ENCODE peak calls at places on chromosomes 7 and 10, in four cellular contexts. K is CD8-positive, alpha-beta T cell; X is OCI-LY7; Y is kidney. Z is an unnamed sample.
A peak's percentile ranks its signal among the peaks of the same experiment; 100 is the strongest.

GRCh38 chr7:147496209-147496608 is 1094.4 kb upstream of the C7orf33 start:
- DNase-seq in K (no peak), X (no peak), Y (no peak), Z (no peak)

GRCh38 chr7:106999023-106999422 is 45.5 kb upstream of the PRKAR2B start:
- DNase-seq in K (no peak), X (no peak), Y (no peak), Z (no peak)

GRCh38 chr7:128405345-128406146 is 4.2 kb downstream of the IMPDH1 start:
- DNase-seq in K (peak; percentile 63), X (peak; percentile 74), Y (peak; percentile 82), Z (peak; percentile 82)

GRCh38 chr7:3780525-3780924 is 479.5 kb downstream of the SDK1 start:
- DNase-seq in K (no peak), X (no peak), Y (no peak), Z (no peak)

GRCh38 chr10:14032406-14032998 is 298.2 kb downstream of the FRMD4A start:
- DNase-seq in K (peak; percentile 55), X (peak; percentile 5), Y (no peak), Z (peak; percentile 70)

GRCh38 chr10:4512557-4513286 is 313.3 kb upstream of the AKR1E2 start:
- DNase-seq in K (no peak), X (peak; percentile 4), Y (no peak), Z (no peak)

GRCh38 chr10:61662794-61663259 is at the start of gene CABCOCO1:
- DNase-seq in K (no peak), X (no peak), Y (peak; percentile 86), Z (peak; percentile 88)

GRCh38 chr7:131544449-131545425 is 11.7 kb downstream of the PODXL start:
- DNase-seq in K (no peak), X (peak; percentile 40), Y (peak; percentile 56), Z (no peak)

GRCh38 chr7:104980969-104981670 is 32.9 kb upstream of the KMT2E start:
- DNase-seq in K (no peak), X (peak; percentile 84), Y (no peak), Z (no peak)

GRCh38 chr7:84949067-84949466 is 237.8 kb downstream of the SEMA3D start:
- DNase-seq in K (no peak), X (no peak), Y (no peak), Z (no peak)

GRCh38 chr7:98826811-98827231 is 43.0 kb downstream of the TMEM130 start:
- DNase-seq in K (no peak), X (no peak), Y (no peak), Z (no peak)

GRCh38 chr7:12637819-12638592 is 49.4 kb upstream of the ARL4A start:
- DNase-seq in K (no peak), X (no peak), Y (no peak), Z (no peak)

GRCh38 chr7:108875139-108875538 is 305.5 kb downstream of the DNAJB9 start:
- DNase-seq in K (no peak), X (peak; percentile 8), Y (no peak), Z (no peak)

GRCh38 chr7:47669178-47669878 is 87.4 kb upstream of the TNS3 start:
- DNase-seq in K (no peak), X (peak; percentile 91), Y (peak; percentile 91), Z (peak; percentile 82)

GRCh38 chr7:16803881-16804673 is 722 bp downstream of the AGR2 start:
- DNase-seq in K (no peak), X (no peak), Y (no peak), Z (no peak)

GRCh38 chr10:110103921-110104461 is 96.2 kb downstream of the ADD3 start:
- DNase-seq in K (no peak), X (no peak), Y (no peak), Z (no peak)

GRCh38 chr10:20898851-20899250 is 1.7 kb upstream of the NEBL start:
- DNase-seq in K (no peak), X (no peak), Y (no peak), Z (no peak)

GRCh38 chr10:117548191-117548668 is 5.7 kb downstream of the EMX2 start:
- DNase-seq in K (no peak), X (no peak), Y (no peak), Z (no peak)

GRCh38 chr7:29308424-29308823 is 113.8 kb downstream of the CHN2 start:
- DNase-seq in K (no peak), X (no peak), Y (no peak), Z (no peak)

GRCh38 chr10:99598781-99599481 is 21.3 kb downstream of the SLC25A28 start:
- DNase-seq in K (no peak), X (no peak), Y (no peak), Z (no peak)

GRCh38 chr7:93622036-93622714 is 47.7 kb upstream of the CALCR start:
- DNase-seq in K (no peak), X (peak; percentile 20), Y (no peak), Z (no peak)

GRCh38 chr10:60967260-60967659 is 23.3 kb upstream of the RHOBTB1 start:
- DNase-seq in K (no peak), X (no peak), Y (no peak), Z (no peak)

GRCh38 chr7:11297764-11298163 is 324.1 kb downstream of the PHF14 start:
- DNase-seq in K (no peak), X (no peak), Y (no peak), Z (no peak)

GRCh38 chr7:106538638-106539037 is 122.3 kb downstream of the CCDC71L start:
- DNase-seq in K (no peak), X (no peak), Y (no peak), Z (no peak)

GRCh38 chr7:143245123-143245522 is 18.1 kb upstream of the GSTK1 start:
- DNase-seq in K (no peak), X (no peak), Y (no peak), Z (no peak)

GRCh38 chr10:1595242-1595600 is 142.1 kb downstream of the ADARB2 start:
- DNase-seq in K (no peak), X (no peak), Y (peak; percentile 56), Z (no peak)

GRCh38 chr7:138900040-138900828 is 81.0 kb downstream of the KIAA1549 start:
- DNase-seq in K (no peak), X (no peak), Y (no peak), Z (no peak)

GRCh38 chr10:99341860-99342517 is 12.8 kb downstream of the CNNM1 start:
- DNase-seq in K (no peak), X (no peak), Y (no peak), Z (no peak)

DNA sequence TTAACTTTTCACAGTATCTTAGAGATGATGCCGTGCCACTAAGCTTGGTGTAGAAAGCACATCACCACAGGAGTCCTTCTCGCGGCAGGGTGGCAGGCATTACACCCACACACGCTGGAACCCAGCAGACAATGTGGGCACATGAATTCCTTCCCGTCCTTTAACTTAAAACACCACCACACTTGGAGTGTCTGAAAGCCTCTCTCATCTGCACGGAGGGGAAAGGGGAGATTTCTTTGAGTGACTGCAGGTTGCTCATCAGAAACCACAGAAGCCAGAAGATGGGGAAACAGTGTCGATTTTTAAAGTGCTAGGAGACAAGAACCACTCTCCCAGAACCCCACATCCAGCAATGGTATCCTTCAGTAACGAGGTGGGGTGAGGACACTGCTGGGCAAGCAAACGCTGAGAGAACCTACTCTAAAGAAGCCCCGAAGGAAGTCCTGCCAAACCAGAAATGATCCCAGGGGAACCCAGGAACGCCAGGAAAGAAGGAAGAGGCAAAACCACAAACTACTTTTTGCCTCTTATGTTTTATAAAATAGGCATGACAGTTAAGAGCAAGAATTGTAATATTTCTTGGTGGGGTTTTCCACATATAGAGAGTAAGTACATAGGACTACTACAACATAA is 254.2 kb downstream of the ELFN1 start:
- DNase-seq in K (peak; percentile 26), X (no peak), Y (peak; percentile 14), Z (no peak)
- H3K4me1 ChIP-seq in K (peaks cover 92% of the 10 kb centered on the region), X (no peaks in the 10 kb centered on the region), Y (no peaks in the 10 kb centered on the region), Z (peaks cover 12% of the 10 kb centered on the region)

DNA sequence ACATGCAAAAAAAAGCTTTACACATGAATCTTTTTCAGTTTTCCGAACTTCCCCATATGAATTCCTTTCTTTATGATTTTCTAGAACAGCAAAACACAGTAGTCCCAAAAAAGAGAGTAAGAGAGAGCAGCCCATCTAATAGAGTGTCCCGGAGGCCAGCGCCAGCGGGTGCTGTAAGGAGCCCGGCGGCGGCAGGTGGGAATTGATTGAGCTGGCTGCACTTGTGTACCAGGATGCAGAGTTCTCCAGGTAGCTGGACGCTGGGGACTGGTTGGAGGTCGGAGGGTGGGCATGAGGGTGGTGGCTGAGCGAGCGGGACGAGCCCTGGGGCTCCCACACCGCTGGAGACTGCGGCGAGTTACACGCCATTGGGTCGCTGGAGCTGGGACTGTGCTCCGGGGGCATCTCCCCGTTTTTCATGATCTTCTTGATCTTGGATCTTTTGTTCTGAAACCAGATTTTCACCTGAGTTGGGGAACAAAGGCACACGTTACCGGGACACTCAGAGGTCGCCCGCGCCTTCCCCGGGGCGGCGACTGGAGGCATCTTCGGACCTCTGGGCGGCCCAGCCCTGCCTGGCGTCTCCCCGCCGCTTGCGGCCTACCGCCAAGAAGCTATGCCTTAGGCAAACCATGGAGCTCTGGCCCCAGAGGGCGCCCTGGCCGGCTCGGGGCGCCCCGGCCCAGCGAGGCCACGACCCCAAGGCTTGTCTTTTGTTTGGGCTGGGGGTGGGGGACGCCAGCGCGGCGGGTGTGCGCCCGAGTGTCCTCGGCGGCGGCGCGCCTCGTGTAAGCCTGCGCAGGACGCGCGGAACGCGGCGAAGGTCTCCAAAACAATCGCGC is 3.8 kb downstream of the DLX5 start:
- DNase-seq in K (no peak), X (no peak), Y (no peak), Z (no peak)
- H3K9me3 ChIP-seq in K (no peaks in the 10 kb centered on the region), X (no peaks in the 10 kb centered on the region), Y (no peaks in the 10 kb centered on the region), Z (no peaks in the 10 kb centered on the region)

DNA sequence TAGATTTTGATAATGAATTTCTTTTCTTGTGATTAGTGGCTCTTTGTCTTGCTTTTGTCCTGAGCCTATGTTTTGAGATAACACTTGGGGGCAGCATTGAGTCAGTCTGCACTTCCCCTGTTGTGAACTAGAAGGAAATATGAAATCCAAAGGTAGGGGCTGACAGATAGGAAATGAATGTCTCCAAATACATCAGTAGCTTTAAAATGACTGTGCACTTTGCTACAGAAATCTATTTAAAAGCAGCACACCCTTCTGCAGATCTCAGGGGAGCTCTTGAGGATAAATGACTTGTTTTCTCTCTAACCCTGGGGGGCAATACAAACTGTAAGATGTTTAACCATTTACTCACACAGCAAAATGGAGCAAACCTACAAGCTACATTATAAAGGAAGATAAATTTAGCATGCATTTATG is 176.0 kb upstream of the MYO3A start:
- DNase-seq in K (no peak), X (peak; percentile 59), Y (no peak), Z (no peak)
- TF ChIP-seq CTCF in K (no peak), X (peak; percentile 91), Y (peak; percentile 59), Z (peak; percentile 54)

GRCh38 chr7:22672892-22673637 is 53.9 kb upstream of the IL6 start:
- DNase-seq in K (no peak), X (no peak), Y (no peak), Z (no peak)
- H3K4me1 ChIP-seq in K (peaks cover 37% of the 10 kb centered on the region), X (peaks cover 5% of the 10 kb centered on the region), Y (no peaks in the 10 kb centered on the region), Z (peaks cover 18% of the 10 kb centered on the region)

GRCh38 chr7:64182036-64182790 is 24.8 kb upstream of the ZNF735 start:
- DNase-seq in K (no peak), X (no peak), Y (peak; percentile 73), Z (no peak)

GRCh38 chr7:64181586-64181985 is 25.4 kb upstream of the ZNF735 start:
- DNase-seq in K (no peak), X (no peak), Y (no peak), Z (no peak)

GRCh38 chr7:64183827-64184372 is 23.1 kb upstream of the ZNF735 start:
- DNase-seq in K (no peak), X (no peak), Y (no peak), Z (no peak)

GRCh38 chr7:64183126-64183742 is 23.8 kb upstream of the ZNF735 start:
- DNase-seq in K (no peak), X (peak; percentile 10), Y (no peak), Z (no peak)

DNA sequence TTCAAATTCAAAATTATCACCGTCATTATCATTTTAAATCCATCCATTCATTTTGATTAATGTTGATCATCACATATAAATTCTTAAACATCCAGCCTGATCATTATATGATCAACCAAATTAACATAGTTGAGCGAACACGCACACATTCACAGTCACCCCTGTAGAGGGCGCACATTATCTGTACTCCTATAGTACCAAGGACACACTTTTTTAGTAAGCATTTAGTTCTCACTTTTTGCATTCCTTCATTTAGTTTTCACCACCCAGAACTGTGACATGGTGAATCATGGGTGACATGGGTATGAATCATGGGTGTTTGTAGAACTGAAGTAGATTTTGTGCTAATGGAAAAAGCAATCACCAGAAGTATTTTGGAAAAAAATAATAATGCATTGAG is 26.0 kb upstream of the ZNF735 start:
- DNase-seq in K (no peak), X (peak; percentile 59), Y (no peak), Z (no peak)
- H3K9me3 ChIP-seq in K (no peaks in the 10 kb centered on the region), X (no peaks in the 10 kb centered on the region), Y (no peaks in the 10 kb centered on the region), Z (no peaks in the 10 kb centered on the region)